ENCODE peak calls at places on chromosomes 13 and 19, in five cellular contexts. Q is HCT116, D is K562, V is GM12878, F is HepG2. A is an unnamed sample.
A peak's percentile ranks its signal among the peaks of the same experiment; 100 is the strongest.

GRCh38 chr13:101013245-101013644 is 338.6 kb upstream of the TMTC4 start:
- DNase-seq in Q (no peak), D (no peak), V (no peak), F (no peak), A (no peak)

GRCh38 chr13:39025433-39025839 is 12.5 kb downstream of the PROSER1 start:
- DNase-seq in Q (no peak), D (no peak), V (no peak), F (no peak), A (no peak)

GRCh38 chr13:98657506-98658085 is 80.7 kb upstream of the STK24 start:
- DNase-seq in Q (no peak), D (no peak), V (no peak), F (no peak), A (no peak)

GRCh38 chr19:21463449-21464105 is 41.8 kb upstream of the ZNF429 start:
- DNase-seq in Q (no peak), D (peak; percentile 77), V (no peak), F (no peak), A (peak; percentile 75)

GRCh38 chr19:54660306-54660705 is 2.5 kb upstream of the LILRB4 start:
- DNase-seq in Q (no peak), D (no peak), V (no peak), F (no peak), A (no peak)

GRCh38 chr13:99269627-99270252 is 11.6 kb upstream of the GPR18 start:
- DNase-seq in Q (peak; percentile 38), D (no peak), V (no peak), F (peak; percentile 25), A (no peak)

GRCh38 chr13:104408733-104409132 is 1342.5 kb upstream of the SLC10A2 start:
- DNase-seq in Q (no peak), D (no peak), V (no peak), F (no peak), A (no peak)

GRCh38 chr19:29665826-29666633 is 769 bp downstream of the PLEKHF1 start:
- DNase-seq in Q (no peak), D (no peak), V (no peak), F (no peak), A (no peak)

GRCh38 chr13:50494110-50494509 is 349.4 kb downstream of the DLEU7 start:
- DNase-seq in Q (no peak), D (no peak), V (no peak), F (no peak), A (no peak)

GRCh38 chr19:10565567-10566407 is at the start of gene KRI1:
- DNase-seq in Q (peak; percentile 90), D (peak; percentile 95), V (peak; percentile 88), F (peak; percentile 93), A (peak; percentile 91)

GRCh38 chr19:56350416-56351045 is 35.9 kb upstream of the ZSCAN5A start:
- DNase-seq in Q (peak; percentile 24), D (peak; percentile 52), V (peak; percentile 11), F (peak; percentile 58), A (no peak)

GRCh38 chr19:53076984-53077383 is 26.2 kb downstream of the ZNF160 start:
- DNase-seq in Q (no peak), D (no peak), V (no peak), F (peak; percentile 14), A (peak; percentile 79)

GRCh38 chr13:113369881-113370280 is 6.0 kb upstream of the GRTP1 start:
- DNase-seq in Q (no peak), D (no peak), V (no peak), F (no peak), A (peak; percentile 35)
- TF ChIP-seq SRF in Q (no peak), D (no peak), V (no peak), F (no peak), A (no peak)

GRCh38 chr19:46499692-46500091 is 4.0 kb upstream of the PNMA8B start:
- DNase-seq in Q (no peak), D (no peak), V (no peak), F (no peak), A (no peak)

GRCh38 chr19:46495789-46496099 is at the start of gene PNMA8B:
- DNase-seq in Q (no peak), D (peak; percentile 71), V (no peak), F (no peak), A (peak; percentile 94)

GRCh38 chr19:46494936-46495788 is 505 bp downstream of the PNMA8B start:
- DNase-seq in Q (no peak), D (no peak), V (no peak), F (no peak), A (no peak)

GRCh38 chr19:46494115-46494935 is 1.3 kb downstream of the PNMA8B start:
- DNase-seq in Q (no peak), D (no peak), V (no peak), F (no peak), A (no peak)

DNA sequence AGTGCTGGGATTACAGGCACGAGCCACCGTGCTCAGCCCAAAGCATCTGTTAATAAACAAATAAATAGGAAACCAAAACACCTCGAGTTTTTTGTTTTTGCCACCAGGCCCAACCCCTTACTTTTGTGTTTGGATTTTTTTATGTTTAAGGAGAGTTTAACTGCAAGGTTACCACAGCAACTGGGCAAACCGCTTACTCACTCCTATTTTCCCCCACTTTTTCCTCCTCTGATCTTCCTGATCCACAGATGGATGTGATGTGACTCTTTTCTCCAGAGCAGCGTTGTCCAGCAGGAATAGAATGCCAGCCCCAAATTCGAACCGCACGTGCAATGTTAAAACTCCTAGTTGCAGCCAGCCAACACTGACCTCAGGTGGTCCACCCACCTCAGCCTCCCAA is 2.1 kb upstream of the PNMA8B start:
- DNase-seq in Q (no peak), D (no peak), V (no peak), F (no peak), A (no peak)
- TF ChIP-seq SRF in Q (no peak), D (no peak), V (no peak), F (no peak), A (no peak)

DNA sequence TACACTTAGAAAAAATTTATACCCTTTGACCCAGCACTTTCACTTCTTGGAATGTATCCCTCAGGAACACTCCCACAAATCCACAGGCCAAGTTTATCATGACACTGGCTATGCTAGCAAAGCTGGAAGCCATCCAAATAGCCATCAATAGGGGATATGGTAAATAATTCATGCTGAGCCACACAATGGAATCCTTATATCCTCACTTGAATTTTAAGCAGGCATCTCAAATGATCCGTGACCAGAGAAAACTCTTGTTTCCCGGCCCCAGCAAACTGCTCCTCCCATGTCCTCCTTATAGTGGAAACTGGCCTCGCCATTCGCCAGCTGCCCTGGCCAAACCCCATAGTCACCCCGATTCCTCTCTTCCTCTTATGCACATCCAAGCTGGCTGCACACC is 37.6 kb downstream of the GRIK5 start:
- DNase-seq in Q (no peak), D (no peak), V (no peak), F (no peak), A (peak; percentile 51)
- TF ChIP-seq SRF in Q (no peak), D (no peak), V (no peak), F (no peak), A (no peak)

DNA sequence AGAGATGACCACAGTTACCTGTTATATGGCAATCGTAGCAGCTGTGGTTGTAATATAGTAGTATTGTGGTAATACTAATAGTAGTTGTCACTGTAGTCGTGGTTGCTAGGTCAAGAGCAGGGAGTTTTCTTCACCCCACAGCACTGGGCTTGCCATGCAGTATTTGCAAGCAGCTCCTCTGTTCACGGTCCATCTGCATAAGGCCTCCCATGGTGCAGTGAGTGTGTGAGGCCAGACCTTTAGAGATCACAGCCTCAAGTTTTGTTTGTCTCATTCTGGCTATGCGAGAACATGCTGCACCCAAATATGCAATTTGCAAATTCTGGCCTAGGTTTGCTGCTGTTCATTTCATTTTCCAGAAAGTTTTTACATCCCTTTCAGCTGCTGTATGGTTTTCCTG is 204.8 kb downstream of the TSHZ3 start:
- DNase-seq in Q (no peak), D (no peak), V (no peak), F (no peak), A (no peak)
- TF ChIP-seq SRF in Q (no peak), D (no peak), V (no peak), F (no peak), A (no peak)

DNA sequence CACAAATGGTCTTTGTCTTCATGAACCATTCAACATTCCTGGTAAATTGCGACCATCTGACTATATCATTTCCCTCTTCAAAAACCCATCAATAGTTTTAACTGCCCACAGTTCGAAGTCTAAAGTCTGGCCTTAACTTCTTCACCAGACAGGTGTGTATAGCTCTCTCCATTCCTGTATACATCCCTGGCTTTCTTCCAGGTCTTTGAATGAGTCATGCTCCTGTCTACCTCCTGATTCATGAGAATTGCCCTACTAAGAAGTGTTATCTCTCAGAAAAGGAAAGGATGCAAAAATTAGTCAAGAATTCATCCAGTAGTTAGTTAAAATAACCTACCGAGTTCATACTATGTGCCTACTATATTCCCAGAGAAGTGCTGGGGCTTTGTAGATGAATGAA is 225.0 kb downstream of the TBC1D4 start:
- DNase-seq in Q (no peak), D (no peak), V (no peak), F (peak; percentile 18), A (no peak)
- TF ChIP-seq SRF in Q (no peak), D (no peak), V (no peak), F (no peak), A (no peak)

DNA sequence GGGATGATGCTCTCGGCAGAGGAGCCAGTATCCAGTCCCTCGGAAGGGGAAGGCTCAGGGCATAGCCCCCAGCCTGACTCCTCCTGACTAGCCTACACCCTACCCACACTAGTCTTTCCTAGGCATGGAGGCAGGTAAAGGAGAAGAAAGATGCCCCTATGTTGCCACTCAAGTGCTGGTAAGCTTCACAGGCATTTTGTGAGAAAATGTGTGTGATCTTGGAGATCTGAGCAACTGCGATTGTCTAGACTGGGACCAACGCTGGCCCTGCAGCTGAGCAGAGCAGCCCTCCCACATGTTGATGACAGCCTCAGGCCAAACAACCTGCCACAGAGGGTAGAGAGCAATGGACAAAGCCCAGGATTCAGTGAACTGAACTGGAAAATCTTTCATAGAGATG is 11.7 kb upstream of the ATP12A start:
- DNase-seq in Q (no peak), D (no peak), V (no peak), F (no peak), A (no peak)
- TF ChIP-seq SRF in Q (no peak), D (no peak), V (no peak), F (no peak), A (no peak)

GRCh38 chr13:27977476-27978300 is 8.6 kb upstream of the CDX2 start:
- DNase-seq in Q (no peak), D (no peak), V (no peak), F (no peak), A (no peak)
- TF ChIP-seq SRF in Q (no peak), D (no peak), V (no peak), F (no peak), A (no peak)